ENCODE peak calls at places on chromosomes 12 and 14, in four cellular contexts. A is neural progenitor cell, K is IMR-90, P is fibroblast of lung. J is an unnamed sample.

GRCh38 chr14:35124127-35124526 is 1.8 kb downstream of the PRORP start:
- DNase-seq in A (no peak), K (no peak), P (no peak), J (no peak)

GRCh38 chr14:24701031-24701430 is 67.0 kb upstream of the GZMB start:
- DNase-seq in A (no peak), K (no peak), P (no peak), J (no peak)

GRCh38 chr12:6914246-6914947 is at the start of gene ENO2:
- DNase-seq in A (peak; percentile 79), K (peak; percentile 63), P (peak; percentile 65), J (peak; percentile 92)

GRCh38 chr12:117450186-117450585 is 88.8 kb upstream of the NOS1 start:
- DNase-seq in A (peak; percentile 37), K (no peak), P (no peak), J (no peak)

GRCh38 chr12:49287876-49288275 is 7.1 kb upstream of the PRPH start:
- DNase-seq in A (no peak), K (no peak), P (no peak), J (no peak)

GRCh38 chr14:69288001-69288771 is 28.2 kb downstream of the GALNT16 start:
- DNase-seq in A (peak; percentile 60), K (peak; percentile 42), P (peak; percentile 75), J (peak; percentile 51)

GRCh38 chr12:89781961-89782360 is 73.3 kb upstream of the ATP2B1 start:
- DNase-seq in A (no peak), K (peak; percentile 49), P (no peak), J (no peak)

GRCh38 chr14:70156602-70157001 is 32.1 kb downstream of the SLC8A3 start:
- DNase-seq in A (peak; percentile 21), K (no peak), P (no peak), J (no peak)

GRCh38 chr12:2311001-2311778 is 258.4 kb downstream of the CACNA1C start:
- DNase-seq in A (no peak), K (peak; percentile 80), P (peak; percentile 87), J (peak; percentile 86)

GRCh38 chr12:57111046-57111698 is at the start of gene STAT6:
- DNase-seq in A (peak; percentile 65), K (peak; percentile 87), P (peak; percentile 76), J (peak; percentile 92)

GRCh38 chr12:106251636-106252035 is 3.8 kb upstream of the CKAP4 start:
- DNase-seq in A (peak; percentile 12), K (peak; percentile 56), P (peak; percentile 27), J (peak; percentile 61)

GRCh38 chr12:38507839-38508238 is 191.3 kb downstream of the ALG10B start:
- DNase-seq in A (no peak), K (no peak), P (no peak), J (no peak)

GRCh38 chr12:106957617-106958016 is 1.9 kb downstream of the TMEM263 start:
- DNase-seq in A (no peak), K (no peak), P (no peak), J (no peak)

GRCh38 chr12:25014961-25015360 is 66.1 kb upstream of the BCAT1 start:
- DNase-seq in A (no peak), K (peak; percentile 61), P (peak; percentile 62), J (peak; percentile 26)

GRCh38 chr14:100022772-100023451 is 42.3 kb upstream of the EVL start:
- DNase-seq in A (no peak), K (peak; percentile 59), P (peak; percentile 83), J (peak; percentile 94)

GRCh38 chr12:39966251-39966650 is 139.6 kb downstream of the SLC2A13 start:
- DNase-seq in A (no peak), K (no peak), P (no peak), J (no peak)

GRCh38 chr14:100359881-100360280 is 36.7 kb downstream of the SLC25A47 start:
- DNase-seq in A (no peak), K (no peak), P (no peak), J (no peak)

GRCh38 chr12:45348986-45349385 is 133.1 kb downstream of the ANO6 start:
- DNase-seq in A (no peak), K (no peak), P (no peak), J (no peak)

GRCh38 chr12:724194-724855 is 28.1 kb upstream of the WNK1 start:
- DNase-seq in A (no peak), K (no peak), P (no peak), J (peak; percentile 36)

GRCh38 chr14:68689426-68689825 is 103.4 kb downstream of the ZFP36L1 start:
- DNase-seq in A (no peak), K (no peak), P (no peak), J (no peak)

GRCh38 chr14:76311410-76311758 is 64.6 kb upstream of the ESRRB start:
- DNase-seq in A (peak; percentile 33), K (no peak), P (no peak), J (no peak)

GRCh38 chr12:124544311-124544970 is 23.0 kb downstream of the NCOR2 start:
- DNase-seq in A (peak; percentile 64), K (no peak), P (no peak), J (no peak)

GRCh38 chr12:107903377-107904061 is 129.0 kb downstream of the ASCL4 start:
- DNase-seq in A (peak; percentile 88), K (no peak), P (peak; percentile 19), J (peak; percentile 39)

GRCh38 chr14:63896278-63896720 is 43.5 kb downstream of the SYNE2 start:
- DNase-seq in A (no peak), K (peak; percentile 71), P (peak; percentile 96), J (peak; percentile 72)

GRCh38 chr12:66541446-66541845 is 137.4 kb downstream of the GRIP1 start:
- DNase-seq in A (no peak), K (no peak), P (no peak), J (no peak)

DNA sequence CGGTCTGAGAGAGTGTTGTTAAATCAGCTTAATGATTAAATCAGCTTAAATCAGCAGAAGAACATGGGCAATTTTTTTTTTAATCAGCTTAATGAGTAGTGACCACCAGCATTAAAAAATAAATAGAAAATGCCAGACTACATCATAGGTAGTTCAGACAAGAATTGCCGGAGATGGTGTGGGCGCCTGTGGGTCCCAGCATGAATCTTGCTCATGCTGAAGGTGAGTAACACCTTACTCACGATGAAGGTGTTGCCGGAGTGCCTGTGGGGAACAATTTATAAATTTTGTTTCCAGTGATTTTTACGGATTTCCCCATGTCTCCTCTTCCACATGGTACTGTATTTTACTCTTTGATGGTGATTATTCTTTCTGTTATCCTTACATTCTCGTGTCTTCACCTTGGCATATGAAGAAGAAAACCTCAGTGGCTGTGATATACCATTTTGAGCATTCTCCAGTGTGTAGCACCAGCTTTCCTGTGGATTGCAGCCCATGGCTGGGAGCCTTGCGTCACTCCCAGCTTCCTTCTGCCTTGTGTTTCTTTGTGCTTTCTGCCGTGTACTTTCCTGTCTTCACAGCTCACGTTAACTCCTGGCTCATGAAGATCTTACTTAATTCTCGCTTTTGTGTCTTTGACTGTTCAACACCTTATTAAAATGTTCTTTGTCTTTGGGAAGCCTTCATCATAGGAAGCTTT is 4.7 kb downstream of the TDRD9 start:
- DNase-seq in A (no peak), K (no peak), P (no peak), J (no peak)
- H3K4me2 ChIP-seq in A (no peak overlapping the region), K (no peak overlapping the region), P (no peak overlapping the region), J (no peak overlapping the region)

GRCh38 chr14:31886161-31886835 is 190.8 kb upstream of the ARHGAP5 start:
- DNase-seq in A (no peak), K (no peak), P (peak; percentile 54), J (no peak)
- H4K20me1 ChIP-seq in A (no peaks in the 10 kb centered on the region), K (no peaks in the 10 kb centered on the region), P (no peaks in the 10 kb centered on the region), J (no peaks in the 10 kb centered on the region)

GRCh38 chr12:26790645-26790994 is 42.4 kb downstream of the ITPR2 start:
- DNase-seq in A (no peak), K (no peak), P (peak; percentile 28), J (peak; percentile 17)
- H3K9me3 ChIP-seq in A (no peaks in the 10 kb centered on the region), K (no peaks in the 10 kb centered on the region), P (no peaks in the 10 kb centered on the region), J (no peaks in the 10 kb centered on the region)

DNA sequence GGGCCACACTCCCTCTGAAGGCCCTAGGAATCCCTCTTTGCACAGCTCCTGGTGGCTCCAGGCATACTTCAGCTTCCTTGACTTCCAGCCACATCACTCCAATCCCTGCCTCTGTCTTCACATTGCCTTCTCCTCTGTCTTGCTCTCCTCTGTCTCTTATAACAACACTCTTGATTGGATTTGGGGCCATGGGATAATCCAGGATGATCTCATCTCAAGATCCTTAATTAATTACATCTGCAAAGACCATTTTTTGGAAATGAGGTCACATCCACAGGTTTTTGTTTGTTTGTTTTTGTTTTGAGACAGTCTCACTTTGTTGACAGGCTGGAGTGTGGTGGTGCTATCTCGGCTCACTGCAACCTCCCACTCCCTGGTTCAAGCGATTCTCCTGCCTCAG is 88.7 kb downstream of the TMTC1 start:
- DNase-seq in A (no peak), K (no peak), P (no peak), J (peak; percentile 19)
- H3K4me2 ChIP-seq in A (no peak overlapping the region), K (no peak overlapping the region), P (no peak overlapping the region), J (no peak overlapping the region)

GRCh38 chr12:123254853-123255446 is 16.7 kb downstream of the CDK2AP1 start:
- DNase-seq in A (no peak), K (no peak), P (no peak), J (no peak)
- H4K20me1 ChIP-seq in A (no peaks in the 10 kb centered on the region), K (peaks cover 32% of the 10 kb centered on the region), P (no peaks in the 10 kb centered on the region), J (no peaks in the 10 kb centered on the region)

GRCh38 chr12:94815958-94816357 is 165.6 kb upstream of the TMCC3 start:
- DNase-seq in A (peak; percentile 90), K (no peak), P (no peak), J (no peak)

GRCh38 chr12:94811611-94812010 is 161.3 kb upstream of the TMCC3 start:
- DNase-seq in A (no peak), K (no peak), P (no peak), J (no peak)

GRCh38 chr12:94813314-94813713 is 163.0 kb upstream of the TMCC3 start:
- DNase-seq in A (no peak), K (no peak), P (no peak), J (peak; percentile 29)

GRCh38 chr12:94815450-94815849 is 165.1 kb upstream of the TMCC3 start:
- DNase-seq in A (no peak), K (no peak), P (no peak), J (no peak)

DNA sequence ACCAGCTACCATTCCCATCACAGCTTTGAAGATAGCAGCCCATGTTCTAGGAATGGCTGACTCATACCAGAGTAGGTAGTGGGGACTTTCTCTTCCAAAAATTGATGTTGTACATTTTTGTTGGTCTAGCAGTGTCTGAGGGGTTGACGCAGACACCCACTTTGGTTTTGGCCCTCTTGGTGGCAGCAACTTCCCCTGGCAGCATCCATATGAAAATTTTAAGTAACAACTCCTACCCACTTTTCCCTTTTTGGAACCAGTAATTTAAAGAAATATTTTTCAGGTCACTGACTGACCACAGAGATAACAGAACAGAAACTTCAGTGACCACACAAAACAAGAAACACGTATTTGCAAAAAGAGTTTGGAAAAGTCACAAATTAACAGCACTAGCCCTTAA is 162.0 kb upstream of the TMCC3 start:
- DNase-seq in A (no peak), K (no peak), P (peak; percentile 18), J (no peak)
- H3K9me3 ChIP-seq in A (peaks cover 18% of the 10 kb centered on the region), K (peaks cover 3% of the 10 kb centered on the region), P (no peaks in the 10 kb centered on the region), J (peaks cover 4% of the 10 kb centered on the region)